ENCODE peak calls at places on chromosome 16, in seven cellular contexts. O is Peyer's patch, X is lower leg skin, S is HL-60, F is Caco-2, Y is prostate gland, P is body of pancreas. T is an unnamed sample.

GRCh38 chr16:54829691-54830090 is 101.0 kb upstream of the IRX5 start:
- DNase-seq in O (no peak), X (no peak), S (no peak), F (no peak), Y (no peak), P (no peak), T (no peak)

GRCh38 chr16:29816694-29817441 is 916 bp downstream of the PAGR1 start:
- DNase-seq in O (peak), X (peak), S (peak), F (peak), Y (peak), P (peak), T (peak)

GRCh38 chr16:14564881-14565687 is 65.0 kb downstream of the PARN start:
- DNase-seq in O (no peak), X (no peak), S (no peak), F (no peak), Y (peak), P (no peak), T (peak)

GRCh38 chr16:83125999-83126568 is 499.3 kb downstream of the CDH13 start:
- DNase-seq in O (no peak), X (no peak), S (no peak), F (no peak), Y (no peak), P (no peak), T (no peak)

GRCh38 chr16:48561960-48562393 is 48.0 kb downstream of the N4BP1 start:
- DNase-seq in O (no peak), X (no peak), S (no peak), F (no peak), Y (no peak), P (no peak), T (peak)

GRCh38 chr16:5551909-5552308 is 454.3 kb upstream of the EEF2KMT start:
- DNase-seq in O (no peak), X (no peak), S (no peak), F (no peak), Y (no peak), P (no peak), T (no peak)

GRCh38 chr16:25014500-25015147 is 545 bp downstream of the ARHGAP17 start:
- DNase-seq in O (peak), X (peak), S (peak), F (peak), Y (peak), P (peak), T (peak)

GRCh38 chr16:1642148-1642547 is 30.0 kb downstream of the CRAMP1 start:
- DNase-seq in O (no peak), X (no peak), S (no peak), F (no peak), Y (no peak), P (no peak), T (no peak)

GRCh38 chr16:71900336-71900735 is 5.0 kb downstream of the IST1 start:
- DNase-seq in O (no peak), X (no peak), S (peak), F (no peak), Y (no peak), P (no peak), T (peak)

GRCh38 chr16:70454221-70455034 is at the start of gene FCSK:
- DNase-seq in O (peak), X (no peak), S (peak), F (peak), Y (peak), P (peak), T (peak)

GRCh38 chr16:72590179-72590937 is 418.4 kb upstream of the PMFBP1 start:
- DNase-seq in O (no peak), X (no peak), S (no peak), F (no peak), Y (no peak), P (no peak), T (no peak)

GRCh38 chr16:2874584-2875362 is 8.2 kb upstream of the FLYWCH2 start:
- DNase-seq in O (peak), X (peak), S (peak), F (peak), Y (peak), P (peak), T (peak)

GRCh38 chr16:259226-259625 is 16.5 kb downstream of the RGS11 start:
- DNase-seq in O (no peak), X (no peak), S (no peak), F (no peak), Y (no peak), P (no peak), T (no peak)

GRCh38 chr16:17275076-17275732 is 195.6 kb downstream of the XYLT1 start:
- DNase-seq in O (peak), X (no peak), S (no peak), F (peak), Y (no peak), P (peak), T (no peak)

GRCh38 chr16:88649195-88649923 is 1.5 kb downstream of the CYBA start:
- DNase-seq in O (no peak), X (no peak), S (peak), F (no peak), Y (no peak), P (peak), T (no peak)

GRCh38 chr16:88651276-88651988 is 579 bp upstream of the CYBA start:
- DNase-seq in O (no peak), X (peak), S (no peak), F (peak), Y (no peak), P (peak), T (no peak)

GRCh38 chr16:88651989-88652762 is 1.3 kb upstream of the CYBA start:
- DNase-seq in O (no peak), X (no peak), S (no peak), F (no peak), Y (no peak), P (no peak), T (no peak)

GRCh38 chr16:88649924-88650748 is 717 bp downstream of the CYBA start:
- DNase-seq in O (peak), X (no peak), S (peak), F (peak), Y (no peak), P (peak), T (peak)

DNA sequence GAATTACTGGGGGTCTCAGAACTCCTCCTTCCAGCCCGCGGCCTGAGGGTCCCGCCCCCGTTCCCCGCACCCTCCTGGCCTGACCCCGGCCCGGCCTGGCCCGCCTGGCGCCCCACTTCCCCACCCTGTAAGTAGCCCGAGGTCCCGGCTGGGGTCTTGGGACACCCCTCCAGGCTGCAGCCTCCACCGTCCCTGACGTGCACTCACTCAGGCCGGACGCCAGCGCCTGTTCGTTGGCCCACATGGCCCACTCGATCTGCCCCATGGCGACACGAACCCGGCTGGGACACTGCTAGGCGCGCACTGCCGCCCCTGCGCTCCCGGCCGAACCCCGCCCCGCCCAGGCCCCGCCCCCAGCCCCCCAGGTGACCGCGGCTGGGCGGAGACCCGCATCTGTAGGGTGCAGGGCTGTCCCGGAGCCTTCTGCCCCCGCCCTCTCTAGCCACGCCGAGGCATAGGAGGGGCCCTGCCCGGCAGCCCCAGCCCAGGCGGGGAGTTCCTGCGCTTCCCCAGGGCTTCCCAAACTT is at the start of gene CYBA:
- DNase-seq in O (peak), X (peak), S (peak), F (peak), Y (peak), P (peak), T (peak)
- H3K4me3 ChIP-seq in O (peak), X (peak), S (peak), F (peak), Y (peak), P (peak), T (peak)

DNA sequence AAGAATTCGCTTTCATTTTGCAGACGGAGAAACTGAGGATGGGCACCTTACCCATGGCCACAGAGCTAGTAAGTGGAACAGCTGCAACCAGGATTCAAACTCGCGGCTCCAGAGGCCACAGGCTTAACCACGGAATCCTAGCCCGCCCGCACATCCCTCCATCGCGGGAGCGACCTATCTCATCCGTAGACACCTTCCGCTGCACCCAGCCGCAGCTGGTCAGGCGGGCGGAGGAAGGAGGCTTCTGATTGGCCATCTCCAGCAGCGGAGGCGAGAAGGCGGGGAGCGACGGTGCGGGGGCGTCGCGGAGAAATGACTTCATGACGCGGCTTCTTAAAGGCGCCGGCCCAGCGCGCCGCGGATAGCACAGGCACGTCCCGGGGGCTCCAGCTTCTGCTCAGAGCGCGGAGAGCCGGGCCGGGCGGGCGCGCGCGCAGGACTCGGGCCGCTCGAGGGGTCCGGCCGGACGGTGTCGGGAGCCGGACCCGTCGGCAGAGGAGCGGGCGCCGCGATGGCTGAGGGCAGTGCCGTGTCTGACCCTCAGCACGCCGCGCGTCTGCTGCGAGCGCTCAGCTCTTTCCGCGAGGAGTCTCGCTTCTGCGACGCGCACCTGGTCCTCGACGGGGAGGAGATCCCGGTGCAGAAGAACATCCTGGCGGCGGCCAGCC is at the start of gene GAN:
- DNase-seq in O (peak), X (peak), S (peak), F (peak), Y (peak), P (peak), T (peak)
- TF ChIP-seq CTCF in O (no peak), X (no peak), S (no peak), F (no peak), Y (no peak), P (no peak), T (no peak)

GRCh38 chr16:85463228-85463611 is 149.9 kb upstream of the GSE1 start:
- DNase-seq in O (no peak), X (no peak), S (peak), F (peak), Y (no peak), P (no peak), T (no peak)
- H3K4me3 ChIP-seq in O (no peak), X (no peak), S (no peak), F (peak), Y (peak), P (no peak), T (peak)

GRCh38 chr16:81495321-81496234 is 51.0 kb downstream of the CMIP start:
- DNase-seq in O (no peak), X (peak), S (peak), F (no peak), Y (no peak), P (no peak), T (no peak)
- TF ChIP-seq CTCF in O (no peak), X (no peak), S (no peak), F (no peak), Y (no peak), P (no peak), T (no peak)

DNA sequence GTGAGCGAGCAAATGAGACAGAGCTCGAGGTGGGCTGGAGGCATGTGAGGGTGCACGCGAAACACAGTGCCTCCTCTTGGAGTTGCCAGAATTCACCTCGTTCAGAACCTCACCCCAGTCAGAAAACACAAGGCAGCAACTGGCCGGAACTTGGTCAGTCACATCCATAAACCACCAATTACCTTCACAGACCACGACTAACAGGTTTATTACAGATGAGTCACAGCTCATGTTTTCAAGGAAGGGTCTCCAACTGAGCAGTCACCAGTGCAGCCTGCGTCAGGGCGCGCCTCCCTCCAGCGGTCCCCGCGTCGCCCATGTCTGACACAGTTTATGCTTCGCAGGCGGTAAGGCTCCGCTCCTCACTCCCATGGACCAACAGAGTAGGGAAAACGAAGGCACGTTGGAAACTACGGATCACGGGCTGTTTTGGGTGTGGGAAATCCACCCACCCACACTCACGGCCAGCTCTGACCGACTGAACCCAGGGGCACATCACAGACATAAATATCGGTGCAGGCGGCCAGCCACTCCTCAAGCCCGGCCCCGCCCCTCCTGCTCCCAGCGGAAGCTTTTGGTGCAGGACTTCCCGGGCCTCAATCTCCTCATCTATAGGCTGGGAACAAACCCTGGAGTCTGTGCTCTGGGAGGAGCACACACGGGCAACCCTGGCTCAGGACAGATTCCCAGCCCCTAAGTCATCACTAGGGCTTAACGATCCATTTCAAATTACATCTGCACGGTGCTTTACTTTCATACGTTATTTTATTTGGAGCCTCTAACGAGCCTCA is 126.2 kb downstream of the ZNF778 start:
- DNase-seq in O (no peak), X (no peak), S (no peak), F (no peak), Y (no peak), P (no peak), T (peak)
- H3K4me3 ChIP-seq in O (no peak), X (no peak), S (no peak), F (no peak), Y (no peak), P (no peak), T (peak)

GRCh38 chr16:22007509-22008214 is at the start of gene MOSMO:
- DNase-seq in O (peak), X (peak), S (peak), F (peak), Y (peak), P (peak), T (peak)
- TF ChIP-seq CTCF in O (no peak), X (no peak), S (no peak), F (no peak), Y (no peak), P (no peak), T (peak)

GRCh38 chr16:89060207-89060794 is 33.4 kb upstream of the ACSF3 start:
- DNase-seq in O (no peak), X (no peak), S (no peak), F (no peak), Y (no peak), P (no peak), T (no peak)

GRCh38 chr16:89062389-89063345 is 31.0 kb upstream of the ACSF3 start:
- DNase-seq in O (no peak), X (no peak), S (no peak), F (no peak), Y (no peak), P (no peak), T (no peak)

GRCh38 chr16:89061086-89061485 is 32.6 kb upstream of the ACSF3 start:
- DNase-seq in O (no peak), X (no peak), S (no peak), F (no peak), Y (no peak), P (no peak), T (no peak)

GRCh38 chr16:89063768-89064320 is 29.8 kb upstream of the ACSF3 start:
- DNase-seq in O (no peak), X (no peak), S (no peak), F (no peak), Y (no peak), P (no peak), T (no peak)

DNA sequence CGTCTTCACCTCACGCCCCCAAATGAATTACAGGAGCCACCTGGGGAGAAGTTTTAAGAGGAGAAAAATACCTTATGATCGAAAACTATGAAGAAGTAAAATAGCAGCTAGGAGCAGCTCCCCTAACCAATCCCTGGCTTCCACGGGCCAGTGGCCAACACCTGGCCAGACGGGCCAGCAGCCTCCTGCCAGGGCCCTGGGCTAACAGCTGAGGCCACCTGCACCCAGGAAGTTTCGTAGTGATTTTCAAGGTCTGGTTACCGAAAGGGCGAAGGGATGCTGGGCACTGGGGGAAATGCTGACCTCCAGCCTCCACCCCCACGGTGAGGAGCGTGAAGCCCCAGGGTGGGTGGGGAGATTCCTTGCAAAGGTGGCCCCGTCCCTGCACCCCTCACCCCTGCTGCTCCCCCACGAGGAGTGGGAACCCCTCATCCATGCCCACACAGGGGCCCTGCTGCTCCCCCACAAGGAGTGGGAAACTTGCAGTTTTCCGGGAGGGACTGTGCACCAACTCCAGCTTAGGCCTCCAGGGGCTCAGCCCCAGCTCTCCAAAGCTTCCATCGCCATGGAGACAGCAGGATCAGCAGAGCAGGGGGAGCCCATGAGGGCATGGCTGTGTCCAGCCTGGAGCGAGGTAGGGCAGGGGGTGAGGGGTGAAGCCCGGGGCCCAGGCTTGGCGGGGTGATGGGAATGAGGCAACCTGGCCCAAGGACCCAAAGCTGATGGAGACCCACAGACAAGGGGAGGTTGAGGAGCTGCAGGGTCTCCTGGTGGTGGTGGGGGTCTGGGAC is 31.9 kb upstream of the ACSF3 start:
- DNase-seq in O (no peak), X (no peak), S (no peak), F (no peak), Y (no peak), P (no peak), T (no peak)
- H3K4me3 ChIP-seq in O (no peak), X (no peak), S (no peak), F (no peak), Y (no peak), P (no peak), T (no peak)

T was measured in fibroblast of villous mesenchyme.